ENCODE peak calls at places on chromosomes 5 and 9, in seven cellular contexts. I is left ventricle myocardium inferior, N is A549, G is lower leg skin, T is left lung, V is ovary, R is PC-3. U is an unnamed sample.

GRCh38 chr5:173726848-173727557 is 110.6 kb upstream of the BOD1 start:
- DNase-seq in I (no peak), N (no peak), R (no peak), V (no peak), T (no peak), G (no peak), U (no peak)

GRCh38 chr5:81315336-81315735 is 13.9 kb downstream of the ZCCHC9 start:
- DNase-seq in I (no peak), T (no peak), G (no peak), V (no peak), R (peak), N (no peak), U (no peak)

GRCh38 chr9:124849801-124850200 is 3.5 kb upstream of the WDR38 start:
- DNase-seq in G (no peak), T (no peak), R (no peak), N (peak), I (no peak), V (no peak), U (no peak)

GRCh38 chr9:75911390-75911789 is 20.9 kb downstream of the PCSK5 start:
- DNase-seq in N (no peak), R (no peak), I (no peak), G (no peak), T (no peak), V (no peak), U (no peak)

GRCh38 chr5:139639619-139640431 is 8.3 kb upstream of the CXXC5 start:
- DNase-seq in R (peak), G (no peak), I (no peak), V (no peak), T (peak), N (no peak), U (no peak)

GRCh38 chr9:18233776-18234445 is 240.0 kb upstream of the ADAMTSL1 start:
- DNase-seq in G (no peak), T (no peak), V (no peak), I (no peak), N (no peak), R (no peak), U (no peak)

GRCh38 chr9:133355881-133356357 is 368 bp downstream of the SURF1 start:
- DNase-seq in T (no peak), R (no peak), G (no peak), V (no peak), N (no peak), I (no peak), U (no peak)

GRCh38 chr5:171776176-171776575 is 9.4 kb upstream of the SMIM23 start:
- DNase-seq in R (no peak), N (no peak), I (no peak), V (no peak), T (no peak), G (no peak), U (no peak)

GRCh38 chr5:56814963-56815656 is at the start of gene MAP3K1:
- DNase-seq in G (peak), T (peak), I (peak), R (peak), V (peak), N (peak), U (peak)

GRCh38 chr9:94150890-94151660 is 66.8 kb downstream of the PTPDC1 start:
- DNase-seq in T (no peak), G (no peak), I (no peak), N (no peak), R (no peak), V (no peak), U (no peak)

GRCh38 chr9:113996531-113997001 is 81.5 kb downstream of the AMBP start:
- DNase-seq in V (peak), R (no peak), N (no peak), G (no peak), I (no peak), T (peak), U (no peak)

GRCh38 chr5:147920420-147921030 is 14.2 kb upstream of the C5orf46 start:
- DNase-seq in T (no peak), I (no peak), V (no peak), N (no peak), G (no peak), R (no peak), U (no peak)

GRCh38 chr5:103060414-103060954 is 59.5 kb downstream of the GIN1 start:
- DNase-seq in G (no peak), T (no peak), I (no peak), V (no peak), R (peak), N (no peak), U (no peak)

GRCh38 chr5:15248731-15249130 is 251.2 kb upstream of the FBXL7 start:
- DNase-seq in V (no peak), R (no peak), N (no peak), T (no peak), G (no peak), I (no peak), U (no peak)

GRCh38 chr9:87610200-87611155 is 112.8 kb downstream of the DAPK1 start:
- DNase-seq in G (no peak), R (no peak), I (no peak), N (no peak), V (no peak), T (no peak), U (no peak)

GRCh38 chr5:101943784-101944183 is 352.3 kb downstream of the SLCO4C1 start:
- DNase-seq in T (no peak), I (no peak), G (no peak), R (peak), N (no peak), V (no peak), U (no peak)

GRCh38 chr9:129185991-129186390 is 7.9 kb upstream of the IER5L start:
- DNase-seq in V (no peak), R (peak), I (no peak), N (no peak), G (no peak), T (no peak), U (no peak)

GRCh38 chr5:179345429-179346321 is at the start of gene ADAMTS2:
- DNase-seq in R (no peak), I (peak), N (no peak), G (no peak), T (peak), V (peak), U (no peak)

GRCh38 chr5:157528036-157528632 is 47.4 kb downstream of the ADAM19 start:
- DNase-seq in G (no peak), V (no peak), N (no peak), T (no peak), I (peak), R (no peak), U (no peak)

GRCh38 chr5:96220610-96221390 is 212.2 kb downstream of the PCSK1 start:
- DNase-seq in G (no peak), R (peak), N (no peak), I (no peak), T (no peak), V (no peak), U (no peak)

GRCh38 chr9:127707766-127708165 is 978 bp downstream of the CFAP157 start:
- DNase-seq in N (peak), R (peak), I (no peak), G (no peak), T (no peak), V (no peak), U (no peak)

GRCh38 chr5:92991681-92992472 is 589.1 kb downstream of the NR2F1-AS1 start:
- DNase-seq in V (no peak), R (peak), G (no peak), T (no peak), N (no peak), I (no peak), U (no peak)

GRCh38 chr9:14923701-14924100 is 13.5 kb upstream of the FREM1 start:
- DNase-seq in V (no peak), G (no peak), I (no peak), N (no peak), R (no peak), T (no peak), U (no peak)

GRCh38 chr9:21684831-21685362 is 117.5 kb upstream of the MTAP start:
- DNase-seq in R (peak), V (no peak), T (peak), G (no peak), I (no peak), N (peak), U (no peak)

GRCh38 chr9:89474939-89475338 is 23.0 kb downstream of the SEMA4D start:
- DNase-seq in N (no peak), T (no peak), G (no peak), V (no peak), I (no peak), R (no peak), U (no peak)

GRCh38 chr9:63817622-63818518 is 1467.1 kb downstream of the FOXD4L5 start:
- DNase-seq in V (peak), R (no peak), G (peak), I (peak), N (no peak), T (peak), U (no peak)

GRCh38 chr5:76608833-76609232 is 14.4 kb downstream of the F2RL2 start:
- DNase-seq in I (no peak), V (no peak), T (no peak), G (no peak), R (no peak), N (peak), U (no peak)

GRCh38 chr9:132743886-132744544 is 73.8 kb downstream of the GTF3C4 start:
- DNase-seq in R (no peak), V (no peak), I (no peak), T (no peak), G (no peak), N (no peak), U (no peak)

GRCh38 chr9:35749515-35750255 is 598 bp downstream of the RGP1 start:
- DNase-seq in I (no peak), R (peak), V (no peak), G (no peak), T (peak), N (peak), U (no peak)

GRCh38 chr5:80754900-80755299 is 100.1 kb upstream of the DHFR start:
- DNase-seq in V (no peak), R (no peak), N (no peak), I (no peak), T (no peak), G (no peak), U (no peak)

GRCh38 chr5:181234455-181235306 is 9.0 kb downstream of the RACK1 start:
- DNase-seq in T (no peak), V (no peak), N (no peak), I (no peak), R (no peak), G (no peak), U (no peak)

GRCh38 chr5:130385619-130386018 is 481.4 kb downstream of the CHSY3 start:
- DNase-seq in T (no peak), R (no peak), G (no peak), V (no peak), N (no peak), I (no peak), U (no peak)

GRCh38 chr9:122228906-122229837 is at the start of gene LHX6:
- DNase-seq in V (no peak), T (no peak), I (no peak), G (no peak), R (peak), N (no peak), U (no peak)

GRCh38 chr5:36614657-36615308 is 8.4 kb downstream of the SLC1A3 start:
- DNase-seq in N (no peak), G (no peak), I (no peak), R (no peak), T (no peak), V (no peak), U (no peak)

DNA sequence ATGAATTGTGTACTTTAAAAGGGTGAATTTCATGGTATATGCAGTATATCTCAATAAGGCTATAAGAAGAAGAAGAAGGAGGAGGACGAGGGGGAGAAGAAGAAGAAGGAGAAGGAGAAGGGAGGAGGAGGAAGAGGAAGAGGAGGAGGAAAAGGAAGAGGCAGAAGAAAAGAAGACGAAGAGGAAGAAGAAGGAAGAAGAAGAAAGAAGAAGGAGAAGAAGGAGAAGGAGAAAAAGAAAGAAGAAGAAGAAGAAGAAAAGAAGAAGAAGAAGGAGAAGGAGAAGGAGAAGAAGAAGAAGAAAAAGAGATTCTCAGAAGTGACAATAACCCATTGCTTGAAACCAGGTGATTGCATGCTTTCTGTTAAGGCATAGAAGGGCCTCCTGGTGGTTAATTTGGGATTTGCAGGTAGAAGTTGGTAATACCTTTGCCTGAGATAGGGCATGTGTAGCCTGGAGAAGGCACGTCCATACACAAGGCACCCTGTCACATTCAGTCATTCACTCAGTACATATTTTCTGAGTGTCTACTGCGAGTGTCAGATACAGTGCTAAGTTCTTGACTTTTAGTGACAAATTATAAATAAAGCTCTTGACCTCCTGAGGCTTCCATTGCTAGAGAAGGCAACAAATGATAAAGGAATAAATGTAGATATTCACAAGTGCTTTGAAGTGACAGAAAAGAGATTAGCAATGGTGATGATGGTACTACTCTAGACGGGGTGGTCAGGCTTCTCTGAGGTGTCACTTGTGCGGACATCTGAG is 231.3 kb downstream of the NPR3 start:
- DNase-seq in N (peak), I (no peak), G (no peak), R (peak), V (no peak), T (no peak), U (no peak)
- TF ChIP-seq CTCF in N (peak), I (no peak), G (no peak), R (peak), V (no peak), T (peak), U (peak)

GRCh38 chr5:55603947-55604346 is 69.2 kb upstream of the PLPP1 start:
- DNase-seq in R (no peak), G (no peak), T (no peak), I (no peak), N (peak), V (no peak), U (no peak)

GRCh38 chr5:55600086-55600485 is 65.3 kb upstream of the PLPP1 start:
- DNase-seq in T (no peak), I (no peak), R (no peak), V (no peak), G (no peak), N (no peak), U (no peak)

GRCh38 chr5:55600536-55601208 is 65.9 kb upstream of the PLPP1 start:
- DNase-seq in G (no peak), R (peak), N (peak), I (no peak), T (no peak), V (no peak), U (no peak)

GRCh38 chr5:55599148-55600050 is 64.6 kb upstream of the PLPP1 start:
- DNase-seq in N (no peak), R (no peak), G (no peak), T (no peak), I (no peak), V (no peak), U (no peak)

DNA sequence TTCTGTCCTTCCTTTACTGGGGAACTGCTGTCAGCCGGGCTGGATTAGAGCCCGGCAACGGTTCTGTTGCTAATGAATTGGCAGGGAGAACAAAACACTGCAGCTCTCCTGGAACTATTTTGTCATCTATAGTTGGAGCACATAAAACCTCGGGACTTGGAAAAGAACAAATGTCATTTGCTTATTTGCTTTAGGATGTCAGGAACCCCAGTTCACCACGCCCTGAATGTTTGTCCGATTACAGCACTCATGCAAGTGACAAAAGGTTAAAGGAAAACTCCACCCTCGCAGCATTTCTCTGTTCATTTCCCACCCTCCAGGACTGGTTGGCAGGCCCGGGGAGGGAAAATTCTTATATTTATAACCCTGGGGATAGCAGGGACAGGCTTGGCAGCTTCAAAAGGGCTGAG is 66.5 kb upstream of the PLPP1 start:
- DNase-seq in G (peak), I (peak), N (peak), V (peak), R (peak), T (peak), U (peak)
- H3K4me3 ChIP-seq in G (no peak), I (peak), N (peak), V (no peak), R (peak), T (no peak), U (no peak)

GRCh38 chr5:97400537-97400936 is 217.5 kb upstream of the RIOK2 start:
- DNase-seq in T (no peak), I (no peak), G (no peak), N (no peak), V (no peak), R (no peak), U (no peak)
- TF ChIP-seq CTCF in T (no peak), I (no peak), G (no peak), N (no peak), V (no peak), R (no peak), U (no peak)

GRCh38 chr9:120580591-120580896 is 577 bp upstream of the CDK5RAP2 start:
- DNase-seq in N (no peak), G (no peak), T (no peak), I (no peak), R (no peak), V (no peak), U (no peak)
- H3K4me3 ChIP-seq in N (no peak), G (no peak), T (peak), I (peak), R (no peak), V (peak), U (peak)

GRCh38 chr5:143828710-143829109 is 16.7 kb downstream of the HMHB1 start:
- DNase-seq in G (no peak), V (no peak), R (no peak), T (no peak), N (no peak), I (no peak), U (no peak)

GRCh38 chr5:143820451-143820850 is 8.5 kb downstream of the HMHB1 start:
- DNase-seq in T (no peak), G (no peak), N (no peak), I (no peak), V (no peak), R (no peak), U (no peak)

GRCh38 chr5:143826909-143827514 is 15.1 kb downstream of the HMHB1 start:
- DNase-seq in R (peak), T (no peak), G (no peak), I (no peak), N (peak), V (no peak), U (no peak)

DNA sequence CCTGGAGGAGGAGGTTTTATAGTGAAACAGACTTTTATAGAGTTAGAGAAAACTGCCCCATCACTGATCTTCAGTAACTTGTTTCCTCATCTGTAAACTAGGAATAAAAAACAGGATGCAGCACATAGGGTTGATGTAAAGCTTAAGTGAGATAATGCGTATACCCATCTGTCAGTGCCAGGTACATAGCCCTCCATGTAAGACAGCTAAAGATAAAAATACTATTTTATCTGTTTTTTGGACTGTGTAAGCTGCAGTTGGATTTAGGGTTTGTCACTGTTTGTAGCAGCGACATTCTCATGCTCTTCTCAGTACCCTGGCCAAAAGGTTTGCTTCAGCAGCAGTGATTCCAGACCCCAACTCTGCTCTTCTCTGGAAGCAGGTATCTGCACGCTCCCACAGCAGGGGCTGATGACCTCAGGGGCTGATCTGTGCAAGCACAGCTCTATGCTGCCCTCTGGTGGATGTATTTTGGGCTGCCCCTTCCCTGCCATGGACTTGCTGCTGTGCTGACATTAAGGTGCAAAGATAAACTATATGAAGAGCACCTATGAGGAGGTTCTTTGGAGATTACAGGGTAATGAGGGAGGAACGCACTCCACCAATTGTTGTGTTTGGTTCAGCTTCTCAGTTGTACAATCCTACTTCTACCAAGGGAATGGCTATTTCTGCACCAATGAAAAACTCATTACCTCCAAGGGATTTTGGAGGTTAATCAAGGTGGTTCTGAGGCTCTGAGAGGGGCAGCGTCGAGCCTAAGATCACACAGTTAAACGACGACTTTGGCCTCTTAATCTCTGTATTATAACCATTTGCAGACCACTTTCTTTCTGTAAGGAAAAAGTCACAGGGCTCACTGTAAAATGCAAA is 13.1 kb downstream of the HMHB1 start:
- DNase-seq in T (peak), N (peak), R (peak), V (peak), G (peak), I (peak), U (peak)
- TF ChIP-seq CTCF in T (peak), N (peak), R (peak), V (peak), G (no peak), I (peak), U (peak)

GRCh38 chr9:1723616-1724015 is 291.5 kb upstream of the SMARCA2 start:
- DNase-seq in R (no peak), G (no peak), N (no peak), T (no peak), I (no peak), V (no peak), U (no peak)
- H3K4me3 ChIP-seq in R (no peak), G (no peak), N (no peak), T (no peak), I (no peak), V (no peak), U (no peak)

DNA sequence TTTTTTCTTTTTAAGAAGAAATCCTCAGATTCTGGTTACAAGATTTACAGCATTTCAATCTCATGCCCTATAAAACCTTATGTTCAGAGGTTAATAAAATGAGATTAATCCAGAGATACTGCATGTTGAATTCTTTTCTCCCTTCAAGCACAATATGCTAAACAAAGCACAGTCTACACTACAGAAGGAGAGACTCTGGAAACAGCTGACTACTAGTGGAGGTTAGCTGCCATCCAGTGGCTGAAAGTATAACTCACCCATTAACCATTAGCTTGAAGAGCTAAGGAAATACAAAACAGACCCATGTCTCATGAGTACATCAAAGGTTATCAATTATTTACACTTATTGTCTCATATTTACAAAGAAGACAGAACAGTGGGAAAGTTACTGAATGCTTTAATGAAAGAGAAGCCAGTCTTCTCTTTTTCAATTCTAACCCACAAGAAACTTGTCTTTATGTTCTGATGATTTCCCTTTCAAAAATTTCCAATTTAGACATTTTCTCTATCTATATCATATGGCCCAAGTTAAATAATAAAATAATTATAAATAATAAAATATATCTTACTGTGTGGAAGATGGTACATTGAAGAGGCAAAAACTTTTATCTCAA is 12.7 kb upstream of the DNAH5 start:
- DNase-seq in V (no peak), G (no peak), T (no peak), N (peak), R (peak), I (no peak), U (no peak)
- TF ChIP-seq CTCF in V (no peak), G (no peak), T (peak), N (peak), R (peak), I (peak), U (peak)

U was measured in esophagus squamous epithelium.